ENCODE peak calls at places on chromosomes 12 and 14, in nine cellular contexts. G is T-cell; X is HFFc6; K is stimulated activated CD8-positive, alpha-beta memory T cell treated with anti-CD3 and anti-CD28 coated beads, Interleukin-2, amount 100 ng/mL, for 48 hours; Q is bronchial epithelial cell; B is GM03348; H is HuH-7; A is HS-27A; S is lung. L is an unnamed sample.

GRCh38 chr12:44510510-44510909 is 365.6 kb downstream of the NELL2 start:
- DNase-seq in G (no peak), X (no peak), K (no peak), Q (no peak), B (no peak), H (peak; percentile 28), A (no peak), S (no peak), L (no peak)

GRCh38 chr14:91311284-91311662 is 66.8 kb upstream of the GPR68 start:
- DNase-seq in G (peak; percentile 52), X (no peak), K (no peak), Q (no peak), B (no peak), H (no peak), A (no peak), S (no peak), L (no peak)

GRCh38 chr14:35045798-35046047 is 349 bp upstream of the FAM177A1 start:
- DNase-seq in G (no peak), X (no peak), K (no peak), Q (no peak), B (no peak), H (no peak), A (no peak), S (no peak), L (no peak)

GRCh38 chr12:116783503-116784237 is 45.6 kb downstream of the RNFT2 start:
- DNase-seq in G (no peak), X (no peak), K (no peak), Q (no peak), B (no peak), H (no peak), A (no peak), S (peak; percentile 71), L (no peak)

GRCh38 chr14:53011053-53011462 is 60.2 kb upstream of the FERMT2 start:
- DNase-seq in G (no peak), X (peak; percentile 96), K (no peak), Q (peak; percentile 77), B (peak; percentile 92), H (no peak), A (peak; percentile 97), S (peak; percentile 66), L (peak; percentile 61)

GRCh38 chr12:113678222-113678621 is 206.6 kb upstream of the LHX5 start:
- DNase-seq in G (no peak), X (peak; percentile 11), K (no peak), Q (no peak), B (no peak), H (no peak), A (no peak), S (no peak), L (no peak)

GRCh38 chr12:31765931-31766330 is 37.1 kb upstream of the AMN1 start:
- DNase-seq in G (no peak), X (no peak), K (no peak), Q (no peak), B (no peak), H (no peak), A (no peak), S (no peak), L (no peak)

GRCh38 chr14:72907886-72908285 is 14.0 kb upstream of the DPF3 start:
- DNase-seq in G (no peak), X (peak; percentile 38), K (no peak), Q (peak; percentile 71), B (peak; percentile 55), H (no peak), A (peak; percentile 41), S (no peak), L (no peak)

GRCh38 chr14:50745401-50746058 is 77.4 kb upstream of the SAV1 start:
- DNase-seq in G (no peak), X (no peak), K (no peak), Q (peak; percentile 51), B (no peak), H (no peak), A (no peak), S (no peak), L (no peak)

GRCh38 chr12:116150001-116150400 is 127.5 kb downstream of the MED13L start:
- DNase-seq in G (no peak), X (no peak), K (no peak), Q (no peak), B (no peak), H (no peak), A (no peak), S (no peak), L (no peak)

GRCh38 chr12:27790179-27790578 is 10.1 kb upstream of the MANSC4 start:
- DNase-seq in G (no peak), X (no peak), K (no peak), Q (no peak), B (no peak), H (no peak), A (no peak), S (no peak), L (no peak)

GRCh38 chr12:67377541-67377940 is 108.4 kb downstream of the CAND1 start:
- DNase-seq in G (no peak), X (no peak), K (no peak), Q (peak; percentile 78), B (no peak), H (no peak), A (no peak), S (no peak), L (peak; percentile 83)

GRCh38 chr14:61231810-61232209 is 49.3 kb downstream of the TMEM30B start:
- DNase-seq in G (no peak), X (no peak), K (no peak), Q (no peak), B (no peak), H (no peak), A (no peak), S (no peak), L (no peak)

GRCh38 chr12:57522887-57523705 is 472 bp downstream of the MBD6 start:
- DNase-seq in G (peak; percentile 40), X (peak; percentile 28), K (no peak), Q (peak; percentile 29), B (no peak), H (peak; percentile 37), A (no peak), S (peak; percentile 76), L (no peak)

GRCh38 chr14:21987937-21988336 is 314.3 kb upstream of the OR4E1 start:
- DNase-seq in G (no peak), X (no peak), K (no peak), Q (peak; percentile 49), B (peak; percentile 23), H (peak; percentile 24), A (no peak), S (no peak), L (no peak)

GRCh38 chr12:31477669-31478068 is 113.3 kb downstream of the DENND5B start:
- DNase-seq in G (no peak), X (no peak), K (no peak), Q (no peak), B (no peak), H (no peak), A (no peak), S (no peak), L (no peak)

L was measured in keratinocyte.